ENCODE peak calls at places on chromosomes 13 and 19, in eight cellular contexts. L, J, Y, A, E, T, F and O are unnamed samples.

GRCh38 chr13:97826421-97826965 is 127.0 kb upstream of the IPO5 start:
- DNase-seq in Y (no peak), E (no peak), A (no peak), F (no peak), L (no peak), T (no peak), J (no peak), O (no peak)

GRCh38 chr13:110356362-110356761 is 49.3 kb downstream of the COL4A2 start:
- DNase-seq in T (no peak), E (no peak), A (no peak), F (no peak), J (no peak), Y (no peak), L (no peak), O (no peak)

GRCh38 chr13:39675904-39676303 is 20.4 kb downstream of the COG6 start:
- DNase-seq in Y (no peak), T (no peak), F (no peak), L (peak), A (no peak), E (no peak), J (no peak), O (no peak)

GRCh38 chr13:106381083-106381482 is 154.4 kb downstream of the EFNB2 start:
- DNase-seq in F (no peak), T (no peak), L (peak), E (no peak), A (no peak), Y (no peak), J (no peak), O (no peak)

GRCh38 chr19:38004505-38005223 is 97.7 kb downstream of the SIPA1L3 start:
- DNase-seq in E (peak), T (peak), L (peak), Y (peak), F (peak), A (no peak), J (peak), O (peak)

GRCh38 chr13:63184693-63185092 is 1769.0 kb upstream of the PCDH20 start:
- DNase-seq in L (peak), A (no peak), F (no peak), Y (no peak), T (no peak), E (no peak), J (no peak), O (no peak)

GRCh38 chr13:69817333-69817732 is 290.3 kb upstream of the ATXN8OS start:
- DNase-seq in Y (no peak), F (no peak), T (no peak), J (no peak), L (no peak), A (no peak), E (no peak), O (no peak)

GRCh38 chr13:85853161-85853894 is 54.1 kb upstream of the SLITRK6 start:
- DNase-seq in E (no peak), F (no peak), Y (no peak), A (no peak), J (no peak), L (no peak), T (no peak), O (no peak)

GRCh38 chr13:111049791-111050538 is 65.1 kb upstream of the ARHGEF7 start:
- DNase-seq in E (peak), A (no peak), J (peak), F (peak), L (peak), Y (peak), T (no peak), O (no peak)

GRCh38 chr13:97849305-97849704 is 104.2 kb upstream of the IPO5 start:
- DNase-seq in L (peak), E (no peak), J (no peak), F (no peak), Y (peak), T (no peak), A (no peak), O (peak)

GRCh38 chr19:41299046-41299754 is 10.8 kb upstream of the CCDC97 start:
- DNase-seq in Y (no peak), F (peak), J (no peak), E (peak), T (no peak), A (no peak), L (no peak), O (no peak)

GRCh38 chr13:78192721-78193120 is 274.1 kb upstream of the EDNRB start:
- DNase-seq in L (no peak), J (no peak), A (no peak), E (no peak), T (no peak), Y (no peak), F (no peak), O (no peak)

GRCh38 chr19:11256189-11256588 is 6.1 kb downstream of the DOCK6 start:
- DNase-seq in A (no peak), J (no peak), L (peak), T (peak), E (no peak), Y (no peak), F (peak), O (no peak)

GRCh38 chr19:33064778-33065550 is at the start of gene RHPN2:
- DNase-seq in E (no peak), T (peak), Y (peak), J (peak), A (no peak), L (peak), F (peak), O (peak)

GRCh38 chr13:99464441-99464949 is 36.8 kb upstream of the TM9SF2 start:
- DNase-seq in A (no peak), T (no peak), L (no peak), J (no peak), E (no peak), Y (no peak), F (no peak), O (no peak)

GRCh38 chr13:29707876-29708543 is 112.5 kb upstream of the SLC7A1 start:
- DNase-seq in T (peak), F (peak), J (peak), A (peak), L (peak), E (no peak), Y (no peak), O (peak)

GRCh38 chr13:29230446-29230845 is 365.0 kb downstream of the SLC7A1 start:
- DNase-seq in E (no peak), L (no peak), F (no peak), J (no peak), A (no peak), T (no peak), Y (no peak), O (no peak)

GRCh38 chr13:28730762-28731161 is 12.0 kb upstream of the SLC46A3 start:
- DNase-seq in Y (no peak), F (no peak), A (no peak), L (no peak), T (no peak), J (no peak), E (no peak), O (no peak)

GRCh38 chr19:38657633-38658222 is 10.3 kb downstream of the ACTN4 start:
- DNase-seq in L (no peak), E (no peak), T (no peak), Y (no peak), A (no peak), F (no peak), J (peak), O (no peak)

GRCh38 chr13:96003304-96003703 is 49.9 kb downstream of the UGGT2 start:
- DNase-seq in L (peak), T (no peak), F (no peak), A (no peak), Y (no peak), J (no peak), E (no peak), O (no peak)

GRCh38 chr19:15025237-15025636 is 24.0 kb upstream of the CASP14 start:
- DNase-seq in Y (no peak), F (no peak), L (peak), E (no peak), T (no peak), J (no peak), A (no peak), O (peak)

GRCh38 chr13:38661276-38661675 is 25.6 kb upstream of the FREM2 start:
- DNase-seq in E (no peak), T (no peak), Y (no peak), L (peak), A (no peak), F (no peak), J (no peak), O (no peak)

GRCh38 chr19:16628984-16629691 is 1.1 kb upstream of the MED26 start:
- DNase-seq in A (no peak), L (peak), F (peak), Y (peak), J (peak), T (no peak), E (peak), O (no peak)

GRCh38 chr13:48161530-48162179 is 66.8 kb upstream of the MED4 start:
- DNase-seq in F (peak), E (peak), J (no peak), L (no peak), Y (no peak), T (peak), A (no peak), O (no peak)